ENCODE peak calls at places on chromosomes 6 and 20, in ten cellular contexts. T is PC-9; V is CD8-positive, alpha-beta T cell; Y is IMR-90; D is GM23248; A is left ventricle myocardium inferior; B is sigmoid colon; O is lung; P is hepatocyte; G is AG04450. E is an unnamed sample.
A peak's percentile ranks its signal among the peaks of the same experiment; 100 is the strongest.

GRCh38 chr20:59039233-59039632 is 3.4 kb downstream of the PRELID3B start:
- DNase-seq in P (no peak), B (no peak), Y (peak; percentile 45), D (peak; percentile 64), V (no peak), G (no peak), T (no peak), O (no peak), A (no peak), E (no peak)

GRCh38 chr6:46704562-46704961 is 16.9 kb downstream of the TDRD6 start:
- DNase-seq in B (no peak), V (no peak), T (no peak), P (no peak), O (no peak), D (peak; percentile 32), A (no peak), Y (no peak), G (no peak), E (no peak)

GRCh38 chr6:25137497-25137896 is 141.7 kb upstream of the CARMIL1 start:
- DNase-seq in P (no peak), O (no peak), G (no peak), Y (no peak), T (no peak), D (peak; percentile 62), V (no peak), A (no peak), B (no peak), E (no peak)

GRCh38 chr6:170113141-170113540 is 177.7 kb downstream of the DLL1 start:
- DNase-seq in G (no peak), D (no peak), V (no peak), Y (no peak), B (peak; percentile 10), O (no peak), A (no peak), P (no peak), T (no peak), E (peak; percentile 40)

GRCh38 chr20:63025534-63026331 is 19.0 kb upstream of the BHLHE23 start:
- DNase-seq in D (peak; percentile 88), G (no peak), A (peak; percentile 11), V (no peak), O (no peak), T (no peak), P (no peak), B (no peak), Y (peak; percentile 7), E (no peak)

GRCh38 chr6:41200296-41200900 is 551 bp downstream of the TREML2 start:
- DNase-seq in V (peak; percentile 44), G (no peak), O (peak; percentile 49), B (no peak), P (no peak), D (peak; percentile 26), A (no peak), T (no peak), Y (no peak), E (peak; percentile 48)

GRCh38 chr6:162251257-162251656 is 476.3 kb downstream of the PRKN start:
- DNase-seq in B (no peak), T (peak; percentile 0), Y (no peak), D (no peak), O (no peak), G (no peak), P (peak; percentile 11), V (no peak), A (no peak), E (peak; percentile 72)

GRCh38 chr6:104186836-104187235 is 672.9 kb downstream of the HACE1 start:
- DNase-seq in Y (no peak), B (no peak), A (no peak), V (no peak), T (peak; percentile 40), O (no peak), G (no peak), P (no peak), D (no peak), E (no peak)

GRCh38 chr6:158718431-158719126 is 68.7 kb downstream of the SYTL3 start:
- DNase-seq in P (peak; percentile 78), T (no peak), B (peak; percentile 51), A (no peak), G (no peak), D (peak; percentile 41), Y (no peak), O (no peak), V (no peak), E (peak; percentile 93)

GRCh38 chr20:2210646-2211556 is 84.9 kb upstream of the TGM3 start:
- DNase-seq in D (peak; percentile 97), G (no peak), B (no peak), Y (peak; percentile 75), V (no peak), O (peak; percentile 34), A (peak; percentile 29), P (peak; percentile 19), T (no peak), E (peak; percentile 47)

GRCh38 chr6:84137051-84137375 is 90.4 kb downstream of the CEP162 start:
- DNase-seq in D (no peak), A (no peak), T (no peak), Y (peak; percentile 81), P (no peak), V (no peak), O (no peak), G (peak; percentile 61), B (no peak), E (no peak)

GRCh38 chr20:41308290-41308691 is 9.2 kb downstream of the ZHX3 start:
- DNase-seq in A (no peak), D (peak; percentile 86), Y (peak; percentile 86), G (peak; percentile 59), T (peak; percentile 10), O (no peak), V (no peak), P (peak; percentile 29), B (no peak), E (no peak)

GRCh38 chr6:150238294-150238693 is 95.5 kb downstream of the PPP1R14C start:
- DNase-seq in P (no peak), O (peak; percentile 73), G (no peak), D (peak; percentile 63), V (no peak), Y (peak; percentile 16), A (peak; percentile 47), T (no peak), B (no peak), E (no peak)

GRCh38 chr6:169997930-169998218 is 246.5 kb downstream of the ERMARD start:
- DNase-seq in O (no peak), V (no peak), D (no peak), T (no peak), A (no peak), P (no peak), G (no peak), Y (no peak), B (peak; percentile 50), E (no peak)

GRCh38 chr6:125808060-125808459 is 17.3 kb downstream of the NCOA7 start:
- DNase-seq in V (no peak), B (no peak), P (no peak), Y (no peak), O (no peak), D (no peak), A (no peak), G (no peak), T (no peak), E (peak; percentile 58)

GRCh38 chr6:125808591-125808990 is 17.8 kb downstream of the NCOA7 start:
- DNase-seq in O (no peak), P (no peak), T (no peak), A (no peak), D (no peak), G (no peak), B (no peak), Y (no peak), V (no peak), E (no peak)

GRCh38 chr6:125810435-125810834 is 19.7 kb downstream of the NCOA7 start:
- DNase-seq in V (no peak), P (no peak), T (no peak), G (no peak), A (no peak), O (no peak), Y (no peak), D (no peak), B (no peak), E (no peak)

GRCh38 chr6:125811259-125811658 is 20.5 kb downstream of the NCOA7 start:
- DNase-seq in V (no peak), T (no peak), Y (no peak), G (no peak), O (no peak), D (no peak), A (no peak), P (no peak), B (no peak), E (no peak)

GRCh38 chr6:125809771-125810315 is 19.1 kb downstream of the NCOA7 start:
- DNase-seq in V (no peak), Y (no peak), D (no peak), B (no peak), T (no peak), O (no peak), P (no peak), G (no peak), A (no peak), E (no peak)
- H3K4me3 ChIP-seq in V (no peak overlapping the region), Y (no peak overlapping the region), D (no peak overlapping the region), B (no peak overlapping the region), T (no peak overlapping the region), O (no peak overlapping the region), P (no peak overlapping the region), G (no peak overlapping the region), A (no peak overlapping the region), E (no peak overlapping the region)

DNA sequence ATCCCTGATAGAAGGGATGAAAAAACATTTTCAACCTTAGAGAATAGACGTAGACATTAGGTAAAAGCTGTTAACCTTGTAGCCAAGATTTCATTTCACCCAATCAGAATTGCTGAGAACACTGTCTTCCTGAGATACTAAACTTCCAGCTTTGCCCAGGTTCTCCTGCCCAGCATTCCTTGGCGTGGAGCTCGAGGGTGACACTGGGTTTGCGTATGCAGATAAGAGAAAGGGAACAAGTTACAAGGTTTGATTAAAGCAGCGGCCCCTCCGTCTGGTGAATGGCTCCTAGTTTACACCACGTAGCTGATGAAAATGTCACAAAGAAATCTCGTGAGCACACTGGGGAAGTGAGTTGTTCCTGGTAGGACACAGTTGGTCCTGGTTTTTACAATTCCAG is 247.8 kb downstream of the FARS2 start:
- DNase-seq in T (no peak), G (no peak), D (no peak), Y (no peak), A (peak; percentile 53), O (no peak), B (no peak), P (no peak), V (no peak), E (no peak)
- H3K27ac ChIP-seq in T (no peak overlapping the region), G (no peak overlapping the region), D (no peak overlapping the region), Y (no peak overlapping the region), A (peak overlapping the region; percentile 64), O (no peak overlapping the region), B (no peak overlapping the region), P (no peak overlapping the region), V (no peak overlapping the region), E (no peak overlapping the region)

GRCh38 chr6:167583412-167583811 is 243.3 kb upstream of the AFDN start:
- DNase-seq in G (no peak), V (no peak), P (no peak), T (no peak), Y (no peak), A (no peak), O (no peak), D (no peak), B (no peak), E (no peak)
- H3K4me3 ChIP-seq in G (no peak overlapping the region), V (no peak overlapping the region), P (no peak overlapping the region), T (no peak overlapping the region), Y (no peak overlapping the region), A (no peak overlapping the region), O (no peak overlapping the region), D (no peak overlapping the region), B (no peak overlapping the region), E (no peak overlapping the region)

DNA sequence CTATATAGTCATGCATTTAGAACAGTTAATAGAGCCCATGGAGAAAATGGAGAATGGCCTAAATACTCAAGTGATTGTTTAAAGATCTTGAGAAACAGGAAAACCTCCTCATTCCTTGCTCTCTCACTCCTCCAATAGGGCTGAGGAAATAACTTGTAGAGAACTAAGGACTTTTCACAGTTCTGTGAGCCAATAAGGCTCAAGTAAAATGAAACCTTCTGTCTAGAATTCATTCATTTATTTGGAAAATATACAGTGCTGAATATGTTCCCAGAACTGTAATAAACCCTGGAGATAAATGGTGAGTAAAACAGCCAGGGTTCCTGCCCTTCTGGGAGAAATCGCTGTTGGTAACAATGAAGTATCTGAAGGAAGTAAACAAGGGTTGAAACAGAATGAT is 35.3 kb downstream of the ELOVL2 start:
- DNase-seq in D (peak; percentile 75), Y (peak; percentile 84), A (no peak), G (no peak), O (no peak), T (no peak), B (no peak), P (no peak), V (no peak), E (no peak)
- H3K27ac ChIP-seq in D (peak overlapping the region; percentile 70), Y (peak overlapping the region; percentile 54), A (peak overlapping the region; percentile 38), G (no peak overlapping the region), O (no peak overlapping the region), T (no peak overlapping the region), B (no peak overlapping the region), P (peak overlapping the region; percentile 75), V (no peak overlapping the region), E (no peak overlapping the region)